ENCODE peak calls at places on chromosomes 11 and 22, in ten cellular contexts. Z is iris pigment epithelial cell, G is kidney, F is NCI-H146, W is PC-9, B is mammary epithelial cell, C is HT1080, H is left ventricle myocardium superior, N is SW 1271, E is NCI-H1436. M is an unnamed sample.

GRCh38 chr11:61834278-61835004 is 6.3 kb downstream of the FADS2 start:
- DNase-seq in Z (peak), G (peak), F (peak), W (peak), B (no peak), C (peak), H (peak), N (no peak), E (peak), M (peak)

GRCh38 chr11:18105802-18106574 is at the start of gene SAAL1:
- DNase-seq in Z (peak), G (peak), F (peak), W (peak), B (peak), C (peak), H (peak), N (peak), E (peak), M (peak)

GRCh38 chr11:64650923-64651523 is 60.0 kb downstream of the SLC22A12 start:
- DNase-seq in Z (peak), G (peak), F (no peak), W (peak), B (no peak), C (peak), H (no peak), N (no peak), E (no peak), M (no peak)

GRCh38 chr22:31127181-31127772 is 4.5 kb downstream of the INPP5J start:
- DNase-seq in Z (no peak), G (no peak), F (no peak), W (no peak), B (no peak), C (no peak), H (no peak), N (no peak), E (no peak), M (no peak)

GRCh38 chr11:3156282-3156660 is 8.8 kb downstream of the OSBPL5 start:
- DNase-seq in Z (no peak), G (peak), F (no peak), W (no peak), B (no peak), C (no peak), H (peak), N (no peak), E (no peak), M (no peak)

GRCh38 chr11:87299041-87299481 is 261.3 kb downstream of the TMEM135 start:
- DNase-seq in Z (no peak), G (no peak), F (no peak), W (no peak), B (peak), C (peak), H (no peak), N (no peak), E (no peak), M (no peak)

GRCh38 chr22:45895436-45896152 is 81.4 kb downstream of the WNT7B start:
- DNase-seq in Z (no peak), G (peak), F (no peak), W (no peak), B (no peak), C (no peak), H (peak), N (no peak), E (no peak), M (no peak)

GRCh38 chr11:130431337-130431773 is 2.9 kb upstream of the ADAMTS8 start:
- DNase-seq in Z (peak), G (no peak), F (peak), W (peak), B (no peak), C (no peak), H (peak), N (no peak), E (peak), M (peak)

GRCh38 chr22:43378011-43378704 is 33.7 kb upstream of the MPPED1 start:
- DNase-seq in Z (peak), G (peak), F (no peak), W (no peak), B (no peak), C (no peak), H (no peak), N (no peak), E (no peak), M (no peak)

GRCh38 chr22:17732251-17732854 is 41.9 kb downstream of the BID start:
- DNase-seq in Z (no peak), G (no peak), F (no peak), W (no peak), B (no peak), C (no peak), H (no peak), N (no peak), E (no peak), M (no peak)

GRCh38 chr11:133946541-133947297 is 10.0 kb downstream of the IGSF9B start:
- DNase-seq in Z (no peak), G (peak), F (peak), W (no peak), B (no peak), C (no peak), H (peak), N (no peak), E (peak), M (peak)

GRCh38 chr11:124942446-124943202 is 6.8 kb upstream of the HEPACAM start:
- DNase-seq in Z (no peak), G (no peak), F (no peak), W (no peak), B (no peak), C (no peak), H (no peak), N (no peak), E (no peak), M (no peak)

GRCh38 chr11:22162754-22163153 is 30.1 kb upstream of the ANO5 start:
- DNase-seq in Z (no peak), G (no peak), F (no peak), W (no peak), B (no peak), C (no peak), H (no peak), N (no peak), E (no peak), M (no peak)

GRCh38 chr11:118746988-118747585 is 43.9 kb downstream of the DDX6 start:
- DNase-seq in Z (peak), G (no peak), F (no peak), W (no peak), B (no peak), C (no peak), H (no peak), N (no peak), E (no peak), M (no peak)

GRCh38 chr11:75850787-75851186 is 35.8 kb downstream of the UVRAG start:
- DNase-seq in Z (no peak), G (no peak), F (no peak), W (no peak), B (no peak), C (no peak), H (no peak), N (no peak), E (no peak), M (no peak)

GRCh38 chr22:19042285-19043110 is 79.7 kb downstream of the DGCR2 start:
- DNase-seq in Z (no peak), G (peak), F (no peak), W (no peak), B (no peak), C (no peak), H (no peak), N (no peak), E (no peak), M (no peak)

GRCh38 chr11:65471410-65471762 is 27.5 kb upstream of the MALAT1 start:
- DNase-seq in Z (peak), G (peak), F (no peak), W (peak), B (no peak), C (peak), H (peak), N (peak), E (peak), M (no peak)

M was measured in central memory CD4-positive, alpha-beta T cell.